ENCODE peak calls at places on chromosomes 16 and 17, in ten cellular contexts. Q is PC-3, L is HCT116, F is MM.1S, X is OCI-LY7, M is GM23338, E is hepatocyte, P is SK-N-SH, N is Karpas-422, C is PC-9. Z is an unnamed sample. For H3K79me2 and H3K9me2, the result is how much of the 10 kb centered on the place peaks cover.

GRCh38 chr17:55564077-55564476 is 52.8 kb upstream of the SMIM36 start:
- DNase-seq in Q (no peak), L (no peak), F (no peak), X (no peak), M (no peak), E (no peak), P (no peak), N (no peak), C (no peak), Z (peak)

GRCh38 chr16:73192227-73192894 is 144.4 kb upstream of the ZFHX3 start:
- DNase-seq in Q (no peak), L (no peak), F (no peak), X (no peak), M (no peak), E (no peak), P (no peak), N (no peak), C (no peak), Z (peak)

GRCh38 chr17:15414502-15415348 is 52.7 kb downstream of the CDRT4 start:
- DNase-seq in Q (no peak), L (no peak), F (no peak), X (no peak), M (no peak), E (no peak), P (no peak), N (no peak), C (no peak), Z (no peak)

GRCh38 chr17:15651001-15651582 is 31.6 kb upstream of the FBXW10B start:
- DNase-seq in Q (peak), L (no peak), F (no peak), X (no peak), M (no peak), E (no peak), P (peak), N (no peak), C (peak), Z (peak)

GRCh38 chr16:10608687-10609409 is 28.4 kb upstream of the EMP2 start:
- DNase-seq in Q (no peak), L (no peak), F (no peak), X (no peak), M (no peak), E (no peak), P (no peak), N (no peak), C (no peak), Z (peak)

GRCh38 chr17:73645050-73645871 is 1.0 kb upstream of the SDK2 start:
- DNase-seq in Q (no peak), L (no peak), F (no peak), X (peak), M (peak), E (peak), P (peak), N (no peak), C (no peak), Z (peak)

GRCh38 chr17:56499799-56500388 is 93.6 kb upstream of the NOG start:
- DNase-seq in Q (peak), L (peak), F (peak), X (peak), M (peak), E (peak), P (no peak), N (peak), C (peak), Z (peak)

GRCh38 chr16:67822511-67822910 is 15.8 kb downstream of the TSNAXIP1 start:
- DNase-seq in Q (no peak), L (no peak), F (no peak), X (no peak), M (no peak), E (no peak), P (no peak), N (no peak), C (no peak), Z (peak)

GRCh38 chr17:48995871-48996695 is 1.1 kb upstream of the IGF2BP1 start:
- DNase-seq in Q (no peak), L (no peak), F (no peak), X (peak), M (peak), E (peak), P (peak), N (no peak), C (no peak), Z (peak)

GRCh38 chr17:5667871-5668270 is 83.6 kb upstream of the NLRP1 start:
- DNase-seq in Q (no peak), L (peak), F (peak), X (peak), M (peak), E (no peak), P (no peak), N (peak), C (no peak), Z (peak)

GRCh38 chr17:14580494-14580893 is 279.6 kb downstream of the HS3ST3B1 start:
- DNase-seq in Q (peak), L (no peak), F (no peak), X (no peak), M (no peak), E (no peak), P (no peak), N (no peak), C (no peak), Z (peak)

GRCh38 chr17:59746849-59747445 is 39.5 kb downstream of the VMP1 start:
- DNase-seq in Q (peak), L (no peak), F (peak), X (peak), M (peak), E (peak), P (peak), N (peak), C (no peak), Z (peak)

GRCh38 chr17:79109584-79109983 is 35.0 kb downstream of the ENGASE start:
- DNase-seq in Q (peak), L (no peak), F (no peak), X (no peak), M (peak), E (no peak), P (peak), N (no peak), C (no peak), Z (no peak)

GRCh38 chr17:39018267-39019134 is 51.3 kb upstream of the FBXO47 start:
- DNase-seq in Q (no peak), L (no peak), F (no peak), X (peak), M (no peak), E (no peak), P (no peak), N (peak), C (no peak), Z (no peak)

GRCh38 chr16:84532299-84532724 is 27.9 kb upstream of the MEAK7 start:
- DNase-seq in Q (no peak), L (no peak), F (no peak), X (no peak), M (peak), E (peak), P (no peak), N (no peak), C (peak), Z (peak)

GRCh38 chr16:3492356-3492755 is 2.9 kb downstream of the C16orf90 start:
- DNase-seq in Q (no peak), L (no peak), F (no peak), X (no peak), M (no peak), E (no peak), P (no peak), N (no peak), C (no peak), Z (no peak)

GRCh38 chr17:1989135-1989534 is 36.0 kb downstream of the RTN4RL1 start:
- DNase-seq in Q (peak), L (peak), F (no peak), X (no peak), M (no peak), E (no peak), P (no peak), N (no peak), C (peak), Z (peak)

GRCh38 chr16:77723108-77723514 is 797 bp downstream of the NUDT7 start:
- DNase-seq in Q (no peak), L (no peak), F (peak), X (peak), M (no peak), E (peak), P (peak), N (peak), C (no peak), Z (peak)

GRCh38 chr16:11668590-11669379 is 530 bp downstream of the SNN start:
- DNase-seq in Q (no peak), L (no peak), F (no peak), X (no peak), M (peak), E (peak), P (peak), N (no peak), C (no peak), Z (peak)

GRCh38 chr16:7601100-7601499 is 268.5 kb downstream of the RBFOX1 start:
- DNase-seq in Q (no peak), L (no peak), F (no peak), X (no peak), M (no peak), E (no peak), P (no peak), N (no peak), C (no peak), Z (no peak)

GRCh38 chr17:76365256-76365903 is 11.7 kb upstream of the PRPSAP1 start:
- DNase-seq in Q (peak), L (peak), F (no peak), X (peak), M (peak), E (no peak), P (no peak), N (peak), C (no peak), Z (peak)

GRCh38 chr16:81155769-81156168 is 59.6 kb upstream of the GCSH start:
- DNase-seq in Q (no peak), L (no peak), F (no peak), X (peak), M (no peak), E (no peak), P (no peak), N (no peak), C (no peak), Z (no peak)

GRCh38 chr16:89325861-89326471 is 108.5 kb downstream of the ZNF778 start:
- DNase-seq in Q (peak), L (no peak), F (peak), X (peak), M (no peak), E (peak), P (no peak), N (peak), C (peak), Z (peak)

GRCh38 chr17:19242323-19242722 is 5.2 kb downstream of the EPN2 start:
- DNase-seq in Q (peak), L (peak), F (no peak), X (no peak), M (peak), E (peak), P (no peak), N (no peak), C (peak), Z (no peak)

GRCh38 chr17:17971431-17972125 is 622 bp downstream of the TOM1L2 start:
- DNase-seq in Q (no peak), L (no peak), F (no peak), X (no peak), M (no peak), E (no peak), P (peak), N (no peak), C (peak), Z (peak)

GRCh38 chr16:80731915-80732314 is 72.5 kb downstream of the CDYL2 start:
- DNase-seq in Q (no peak), L (no peak), F (no peak), X (no peak), M (no peak), E (no peak), P (no peak), N (no peak), C (no peak), Z (no peak)

GRCh38 chr16:74297296-74297665 is 667 bp downstream of the PSMD7 start:
- DNase-seq in Q (peak), L (no peak), F (peak), X (peak), M (peak), E (peak), P (peak), N (peak), C (no peak), Z (peak)

GRCh38 chr17:58402679-58403078 is 14.7 kb downstream of the RNF43 start:
- DNase-seq in Q (peak), L (peak), F (no peak), X (no peak), M (peak), E (no peak), P (no peak), N (no peak), C (peak), Z (peak)

GRCh38 chr17:41500131-41500911 is 5.1 kb downstream of the KRT13 start:
- DNase-seq in Q (peak), L (peak), F (no peak), X (no peak), M (no peak), E (peak), P (no peak), N (no peak), C (peak), Z (peak)

GRCh38 chr16:66474750-66475199 is 47.7 kb downstream of the BEAN1 start:
- DNase-seq in Q (peak), L (no peak), F (peak), X (peak), M (no peak), E (no peak), P (no peak), N (peak), C (peak), Z (no peak)

GRCh38 chr16:66605177-66605999 is 884 bp downstream of the CMTM3 start:
- DNase-seq in Q (peak), L (no peak), F (no peak), X (peak), M (peak), E (peak), P (peak), N (no peak), C (peak), Z (peak)

GRCh38 chr17:16916557-16916920 is 55.4 kb downstream of the TNFRSF13B start:
- DNase-seq in Q (no peak), L (no peak), F (no peak), X (no peak), M (no peak), E (no peak), P (no peak), N (peak), C (no peak), Z (no peak)

GRCh38 chr16:47477680-47478079 is 16.5 kb downstream of the PHKB start:
- DNase-seq in Q (peak), L (no peak), F (no peak), X (no peak), M (no peak), E (no peak), P (no peak), N (no peak), C (no peak), Z (peak)

GRCh38 chr16:30534368-30535105 is at the start of gene ZNF747:
- DNase-seq in Q (peak), L (peak), F (peak), X (peak), M (peak), E (peak), P (peak), N (peak), C (peak), Z (peak)

GRCh38 chr17:42180411-42180921 is 476 bp downstream of the KCNH4 start:
- DNase-seq in Q (no peak), L (no peak), F (no peak), X (no peak), M (peak), E (no peak), P (peak), N (no peak), C (no peak), Z (no peak)

GRCh38 chr17:75774988-75775668 is 9.5 kb upstream of the UNK start:
- DNase-seq in Q (peak), L (no peak), F (no peak), X (no peak), M (peak), E (peak), P (peak), N (no peak), C (peak), Z (no peak)

GRCh38 chr16:86477642-86478041 is 32.7 kb upstream of the FOXF1 start:
- DNase-seq in Q (no peak), L (no peak), F (no peak), X (no peak), M (no peak), E (no peak), P (no peak), N (no peak), C (no peak), Z (peak)

GRCh38 chr17:40522961-40523310 is 21.5 kb upstream of the TNS4 start:
- DNase-seq in Q (no peak), L (no peak), F (no peak), X (no peak), M (no peak), E (no peak), P (no peak), N (no peak), C (no peak), Z (no peak)

GRCh38 chr16:15636392-15636873 is 6.5 kb downstream of the MARF1 start:
- DNase-seq in Q (no peak), L (no peak), F (no peak), X (peak), M (no peak), E (no peak), P (no peak), N (no peak), C (no peak), Z (no peak)

GRCh38 chr16:66923866-66924265 is 1.5 kb downstream of the RRAD start:
- DNase-seq in Q (no peak), L (no peak), F (no peak), X (no peak), M (no peak), E (no peak), P (no peak), N (no peak), C (no peak), Z (no peak)

GRCh38 chr17:27458524-27458908 is 2.3 kb downstream of the KSR1 start:
- DNase-seq in Q (no peak), L (no peak), F (no peak), X (no peak), M (peak), E (no peak), P (no peak), N (no peak), C (no peak), Z (no peak)

GRCh38 chr17:27456681-27457404 is 595 bp downstream of the KSR1 start:
- DNase-seq in Q (no peak), L (no peak), F (no peak), X (no peak), M (peak), E (peak), P (peak), N (no peak), C (no peak), Z (peak)

GRCh38 chr17:27455914-27456680 is at the start of gene KSR1:
- DNase-seq in Q (peak), L (peak), F (peak), X (peak), M (peak), E (peak), P (peak), N (peak), C (peak), Z (peak)

GRCh38 chr17:27457731-27458523 is 1.7 kb downstream of the KSR1 start:
- DNase-seq in Q (no peak), L (no peak), F (no peak), X (no peak), M (peak), E (peak), P (peak), N (no peak), C (no peak), Z (peak)

GRCh38 chr17:27457405-27457730 is 1.1 kb downstream of the KSR1 start:
- DNase-seq in Q (no peak), L (no peak), F (no peak), X (no peak), M (no peak), E (no peak), P (no peak), N (no peak), C (no peak), Z (no peak)
- H3K79me2 ChIP-seq in Q (under half), L (under half), F (under half), X (under half), M (half or more), E (half or more), P (under half), N (under half), C (under half), Z (under half)

GRCh38 chr17:20908373-20909273 is 134.2 kb downstream of the USP22 start:
- DNase-seq in Q (peak), L (peak), F (peak), X (peak), M (peak), E (peak), P (peak), N (no peak), C (peak), Z (peak)
- H3K9me2 ChIP-seq in Q (under half), L (under half), F (under half), X (under half), M (under half), E (under half), P (under half), N (under half), C (under half), Z (under half)

DNA sequence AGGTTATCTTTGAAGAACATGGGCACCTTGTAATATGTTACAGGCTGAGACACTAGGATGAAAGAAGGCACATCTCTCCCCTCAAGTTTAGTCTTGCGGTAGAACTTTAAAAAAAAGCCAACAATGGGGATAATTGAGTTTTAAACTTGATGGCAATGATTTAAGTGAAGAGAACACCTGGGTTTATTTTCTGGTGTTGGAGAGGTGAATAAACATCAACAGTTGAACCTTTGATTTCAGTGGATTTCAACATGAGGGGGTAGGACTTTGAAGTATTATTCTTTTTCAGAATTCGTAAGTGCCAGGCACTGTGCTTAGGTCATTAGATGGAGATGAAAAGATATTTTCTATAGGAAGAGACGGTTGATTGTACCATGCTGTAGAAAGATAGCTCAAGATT is 22.3 kb downstream of the HAPSTR1 start:
- DNase-seq in Q (no peak), L (no peak), F (no peak), X (no peak), M (no peak), E (no peak), P (no peak), N (no peak), C (no peak), Z (no peak)
- H3K79me2 ChIP-seq in Q (half or more), L (half or more), F (half or more), X (half or more), M (half or more), E (half or more), P (half or more), N (half or more), C (half or more), Z (half or more)

GRCh38 chr16:27265982-27266381 is 2.6 kb downstream of the NSMCE1 start:
- DNase-seq in Q (no peak), L (no peak), F (no peak), X (no peak), M (no peak), E (no peak), P (no peak), N (no peak), C (no peak), Z (no peak)

GRCh38 chr16:27264151-27264550 is 4.4 kb downstream of the NSMCE1 start:
- DNase-seq in Q (peak), L (peak), F (no peak), X (no peak), M (no peak), E (no peak), P (no peak), N (no peak), C (peak), Z (peak)

GRCh38 chr16:27268376-27269299 is at the start of gene NSMCE1:
- DNase-seq in Q (peak), L (peak), F (peak), X (peak), M (peak), E (peak), P (peak), N (peak), C (peak), Z (peak)

GRCh38 chr16:27269300-27270150 is 953 bp upstream of the NSMCE1 start:
- DNase-seq in Q (no peak), L (no peak), F (no peak), X (no peak), M (no peak), E (no peak), P (no peak), N (no peak), C (no peak), Z (no peak)

DNA sequence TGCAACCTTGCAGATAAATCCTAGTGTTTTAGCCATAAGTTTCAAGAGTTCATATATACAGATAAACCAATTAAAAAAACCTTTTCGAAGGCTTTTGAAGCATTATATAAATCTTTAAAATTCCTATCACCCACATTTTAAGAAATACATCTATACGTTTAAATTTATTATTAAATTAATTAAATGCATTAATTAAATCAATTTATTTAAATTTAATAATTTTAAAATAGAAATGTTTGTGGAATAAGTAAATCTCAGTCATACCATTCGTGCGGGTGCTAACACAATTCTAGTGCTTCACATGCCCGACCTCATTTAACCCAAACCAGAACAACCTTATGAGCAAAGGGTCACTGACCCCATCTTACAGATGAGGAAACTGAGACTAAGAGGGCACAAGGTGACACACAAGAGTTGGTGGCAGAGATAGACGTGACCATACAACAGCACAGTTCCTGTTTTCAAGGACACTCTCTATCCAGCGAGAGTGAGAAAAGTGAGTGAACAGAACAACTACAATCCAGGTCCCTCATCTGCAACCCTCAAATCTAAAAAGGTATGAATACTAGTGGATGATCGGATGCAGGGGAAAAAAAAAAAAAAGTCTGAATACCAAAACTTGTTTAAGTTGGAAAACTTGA is 1.4 kb downstream of the NSMCE1 start:
- DNase-seq in Q (no peak), L (no peak), F (no peak), X (peak), M (no peak), E (no peak), P (no peak), N (peak), C (no peak), Z (no peak)
- H3K9me2 ChIP-seq in Q (under half), L (under half), F (under half), X (under half), M (under half), E (under half), P (under half), N (under half), C (under half), Z (under half)

Z was measured in GM23248.